ENCODE peak calls at places on chromosomes 12 and 14, in five cellular contexts. A is astrocyte of the cerebellum, H is AG09319, I is thoracic aorta, W is lung. K is an unnamed sample.

GRCh38 chr14:100871234-100872186 is 32.0 kb downstream of the RTL1 start:
- DNase-seq in W (no peak), A (no peak), H (no peak), I (no peak), K (no peak)

GRCh38 chr14:36068777-36069534 is 107.6 kb downstream of the PTCSC3 start:
- DNase-seq in A (peak; percentile 87), H (no peak), W (no peak), I (no peak), K (no peak)

GRCh38 chr12:9907769-9908168 is 24.4 kb downstream of the CLEC2A start:
- DNase-seq in H (no peak), I (no peak), A (no peak), W (no peak), K (no peak)

GRCh38 chr14:28767851-28768548 is 1.4 kb downstream of the FOXG1 start:
- DNase-seq in W (no peak), H (no peak), I (no peak), A (no peak), K (no peak)

GRCh38 chr12:59046763-59047534 is 126.6 kb upstream of the LRIG3 start:
- DNase-seq in H (no peak), W (no peak), I (no peak), A (no peak), K (no peak)

GRCh38 chr14:38502241-38502640 is 246.3 kb upstream of the CLEC14A start:
- DNase-seq in I (no peak), W (no peak), H (no peak), A (no peak), K (no peak)

GRCh38 chr12:108377260-108377659 is 38.1 kb upstream of the CMKLR1 start:
- DNase-seq in A (no peak), H (no peak), W (no peak), I (no peak), K (no peak)

GRCh38 chr14:52369305-52369781 is 55.2 kb downstream of the PTGER2 start:
- DNase-seq in I (no peak), H (no peak), A (peak; percentile 84), W (no peak), K (no peak)

GRCh38 chr12:69087986-69088385 is 151.4 kb upstream of the CPSF6 start:
- DNase-seq in W (no peak), H (no peak), A (no peak), I (no peak), K (no peak)

GRCh38 chr12:118249547-118249946 is 113.6 kb downstream of the PEBP1 start:
- DNase-seq in A (no peak), H (no peak), W (no peak), I (no peak), K (no peak)

GRCh38 chr12:51388066-51388799 is 3.0 kb downstream of the GALNT6 start:
- DNase-seq in W (no peak), I (no peak), H (peak; percentile 73), A (peak; percentile 24), K (no peak)

GRCh38 chr14:29895591-29896043 is 32.0 kb downstream of the PRKD1 start:
- DNase-seq in I (no peak), W (peak; percentile 46), A (no peak), H (no peak), K (no peak)

GRCh38 chr12:108430245-108430644 is 84.8 kb upstream of the FICD start:
- DNase-seq in A (no peak), W (no peak), H (no peak), I (no peak), K (no peak)

GRCh38 chr12:26274441-26275312 is 79.3 kb downstream of the SSPN start:
- DNase-seq in H (peak; percentile 91), I (peak; percentile 81), W (peak; percentile 88), A (peak; percentile 96), K (peak; percentile 66)

GRCh38 chr14:42248131-42248530 is 641.5 kb downstream of the LRFN5 start:
- DNase-seq in W (no peak), H (no peak), I (no peak), A (no peak), K (no peak)

GRCh38 chr12:40107803-40108620 is 2.1 kb upstream of the SLC2A13 start:
- DNase-seq in H (no peak), W (no peak), A (no peak), I (no peak), K (no peak)

GRCh38 chr12:121010860-121011259 is 5.4 kb downstream of the C12orf43 start:
- DNase-seq in W (no peak), I (no peak), H (no peak), A (no peak), K (no peak)

GRCh38 chr12:105899589-105899988 is 239.2 kb downstream of the NUAK1 start:
- DNase-seq in H (no peak), A (no peak), I (no peak), W (no peak), K (no peak)

GRCh38 chr14:76977793-76978730 is 50.4 kb downstream of the IRF2BPL start:
- DNase-seq in I (no peak), H (no peak), A (no peak), W (peak; percentile 68), K (peak; percentile 88)

GRCh38 chr14:73243748-73244147 is 6.4 kb downstream of the PAPLN start:
- DNase-seq in I (no peak), W (no peak), H (no peak), A (no peak), K (no peak)

GRCh38 chr14:23641180-23641914 is 5.2 kb downstream of the DHRS2 start:
- DNase-seq in A (no peak), W (no peak), I (no peak), H (no peak), K (no peak)

GRCh38 chr12:102343361-102344121 is 136.8 kb downstream of the IGF1 start:
- DNase-seq in H (no peak), I (no peak), A (no peak), W (no peak), K (no peak)

GRCh38 chr14:66606826-66607225 is 98.9 kb downstream of the GPHN start:
- DNase-seq in H (no peak), W (no peak), A (no peak), I (no peak), K (no peak)

GRCh38 chr14:71610149-71610548 is 322.1 kb upstream of the RGS6 start:
- DNase-seq in A (no peak), I (no peak), H (no peak), W (no peak), K (no peak)

GRCh38 chr12:77064891-77065360 is 443 bp downstream of the E2F7 start:
- DNase-seq in H (no peak), A (no peak), I (no peak), W (no peak), K (peak; percentile 35)

GRCh38 chr14:62053188-62053587 is 291.0 kb downstream of the SNAPC1 start:
- DNase-seq in I (no peak), W (no peak), H (no peak), A (no peak), K (peak; percentile 52)

GRCh38 chr12:48557919-48558318 is 11.9 kb downstream of the LALBA start:
- DNase-seq in W (no peak), H (no peak), I (no peak), A (no peak), K (no peak)

GRCh38 chr14:83838221-83838620 is 1691.7 kb upstream of the FLRT2 start:
- DNase-seq in I (no peak), W (no peak), A (no peak), H (no peak), K (no peak)

GRCh38 chr14:69321601-69322330 is 61.8 kb downstream of the GALNT16 start:
- DNase-seq in W (no peak), H (no peak), I (no peak), A (no peak), K (no peak)

GRCh38 chr14:69693145-69693544 is 73.8 kb upstream of the SRSF5 start:
- DNase-seq in I (no peak), W (no peak), H (no peak), A (no peak), K (peak; percentile 35)

GRCh38 chr12:94545937-94546771 is 86.5 kb upstream of the CEP83 start:
- DNase-seq in I (no peak), H (peak; percentile 8), A (peak; percentile 48), W (peak; percentile 68), K (peak; percentile 77)
- TF ChIP-seq CTCF in I (peak; percentile 68), H (peak; percentile 74), A (peak; percentile 80), W (peak; percentile 73), K (peak; percentile 58)

GRCh38 chr14:24915403-24915921 is 134.5 kb downstream of the STXBP6 start:
- DNase-seq in H (no peak), W (no peak), I (no peak), A (no peak), K (no peak)
- TF ChIP-seq CTCF in H (no peak), W (no peak), I (no peak), A (no peak), K (no peak)

GRCh38 chr12:124041907-124042306 is 68.9 kb downstream of the ZNF664 start:
- DNase-seq in H (no peak), W (no peak), A (no peak), I (no peak), K (no peak)
- TF ChIP-seq CTCF in H (no peak), W (no peak), A (no peak), I (no peak), K (no peak)

GRCh38 chr12:54821676-54822075 is 32.6 kb upstream of the MUCL1 start:
- DNase-seq in H (no peak), I (no peak), A (no peak), W (no peak), K (no peak)

GRCh38 chr12:54830199-54830598 is 24.1 kb upstream of the MUCL1 start:
- DNase-seq in H (no peak), I (no peak), W (no peak), A (no peak), K (no peak)

DNA sequence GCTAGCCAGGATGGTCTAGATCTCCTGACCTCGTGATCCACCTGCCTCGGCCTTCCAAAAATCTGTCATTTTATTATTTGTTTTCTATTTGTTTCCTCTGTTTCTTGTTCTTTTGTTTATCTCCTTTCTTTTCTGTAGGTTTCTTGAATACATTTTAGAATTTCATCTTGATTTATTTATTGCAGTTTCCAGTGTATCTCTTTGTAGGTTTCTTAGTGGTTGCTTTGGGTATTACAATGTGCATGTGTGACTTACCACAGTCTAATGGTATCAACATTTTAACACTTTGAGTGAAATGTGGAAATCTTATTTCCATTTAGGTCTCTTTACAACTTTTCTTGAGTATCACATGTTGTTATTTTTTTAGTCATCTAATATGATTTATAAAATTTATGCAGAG is 29.9 kb upstream of the MUCL1 start:
- DNase-seq in A (no peak), H (no peak), W (no peak), I (no peak), K (no peak)
- TF ChIP-seq CTCF in A (no peak), H (no peak), W (no peak), I (peak; percentile 16), K (no peak)